ENCODE peak calls at places on chromosome 3, in six cellular contexts. One of them, this sample, is unnamed.

GRCh38 chr3:110815008-110815583 is 256.5 kb upstream of the NECTIN3 start:
- DNase-seq in GM18507: no peak
- DNase-seq in Caki2: no peak
- DNase-seq in NCI-H1930: no peak
- DNase-seq in T1000: no peak
- DNase-seq in NCI-H524 treated with DMSO at 0.1 percent for 48 hours: no peak
- DNase-seq in this sample: peak; percentile 95

GRCh38 chr3:195054311-195054710 is 216.6 kb downstream of the XXYLT1 start:
- DNase-seq in GM18507: no peak
- DNase-seq in Caki2: no peak
- DNase-seq in NCI-H1930: no peak
- DNase-seq in T1000: no peak
- DNase-seq in NCI-H524 treated with DMSO at 0.1 percent for 48 hours: no peak
- DNase-seq in this sample: no peak

GRCh38 chr3:49378249-49378899 is 20.2 kb upstream of the GPX1 start:
- DNase-seq in GM18507: no peak
- DNase-seq in Caki2: no peak
- DNase-seq in NCI-H1930: no peak
- DNase-seq in T1000: no peak
- DNase-seq in NCI-H524 treated with DMSO at 0.1 percent for 48 hours: no peak
- DNase-seq in this sample: peak; percentile 75

GRCh38 chr3:5014431-5014830 is 35.2 kb downstream of the BHLHE40 start:
- DNase-seq in GM18507: no peak
- DNase-seq in Caki2: no peak
- DNase-seq in NCI-H1930: no peak
- DNase-seq in T1000: no peak
- DNase-seq in NCI-H524 treated with DMSO at 0.1 percent for 48 hours: no peak
- DNase-seq in this sample: no peak

GRCh38 chr3:120095226-120096165 is 1.2 kb upstream of the GSK3B start:
- DNase-seq in GM18507: peak; percentile 59
- DNase-seq in Caki2: peak; percentile 84
- DNase-seq in NCI-H1930: peak; percentile 89
- DNase-seq in T1000: peak; percentile 87
- DNase-seq in NCI-H524 treated with DMSO at 0.1 percent for 48 hours: peak; percentile 44
- DNase-seq in this sample: peak; percentile 81

GRCh38 chr3:179760944-179761343 is 108.1 kb downstream of the USP13 start:
- DNase-seq in GM18507: no peak
- DNase-seq in Caki2: peak; percentile 26
- DNase-seq in NCI-H1930: no peak
- DNase-seq in T1000: no peak
- DNase-seq in NCI-H524 treated with DMSO at 0.1 percent for 48 hours: no peak
- DNase-seq in this sample: no peak

GRCh38 chr3:184635774-184636173 is 74.2 kb downstream of the EPHB3 start:
- DNase-seq in GM18507: no peak
- DNase-seq in Caki2: no peak
- DNase-seq in NCI-H1930: no peak
- DNase-seq in T1000: no peak
- DNase-seq in NCI-H524 treated with DMSO at 0.1 percent for 48 hours: no peak
- DNase-seq in this sample: no peak

GRCh38 chr3:187845826-187846225 is 100.6 kb upstream of the BCL6 start:
- DNase-seq in GM18507: no peak
- DNase-seq in Caki2: no peak
- DNase-seq in NCI-H1930: no peak
- DNase-seq in T1000: no peak
- DNase-seq in NCI-H524 treated with DMSO at 0.1 percent for 48 hours: no peak
- DNase-seq in this sample: no peak

GRCh38 chr3:159627229-159627628 is 361.4 kb upstream of the IL12A start:
- DNase-seq in GM18507: no peak
- DNase-seq in Caki2: no peak
- DNase-seq in NCI-H1930: no peak
- DNase-seq in T1000: no peak
- DNase-seq in NCI-H524 treated with DMSO at 0.1 percent for 48 hours: no peak
- DNase-seq in this sample: no peak

GRCh38 chr3:157514371-157514919 is 11.2 kb upstream of the VEPH1 start:
- DNase-seq in GM18507: no peak
- DNase-seq in Caki2: no peak
- DNase-seq in NCI-H1930: no peak
- DNase-seq in T1000: no peak
- DNase-seq in NCI-H524 treated with DMSO at 0.1 percent for 48 hours: no peak
- DNase-seq in this sample: no peak

GRCh38 chr3:49530231-49530630 is 24.0 kb upstream of the BSN start:
- DNase-seq in GM18507: no peak
- DNase-seq in Caki2: no peak
- DNase-seq in NCI-H1930: no peak
- DNase-seq in T1000: no peak
- DNase-seq in NCI-H524 treated with DMSO at 0.1 percent for 48 hours: no peak
- DNase-seq in this sample: no peak

GRCh38 chr3:112437146-112438022 is 61.9 kb downstream of the BTLA start:
- DNase-seq in GM18507: no peak
- DNase-seq in Caki2: no peak
- DNase-seq in NCI-H1930: no peak
- DNase-seq in T1000: no peak
- DNase-seq in NCI-H524 treated with DMSO at 0.1 percent for 48 hours: no peak
- DNase-seq in this sample: no peak

GRCh38 chr3:184320099-184320445 is 5.7 kb downstream of the EIF4G1 start:
- DNase-seq in GM18507: no peak
- DNase-seq in Caki2: peak; percentile 70
- DNase-seq in NCI-H1930: no peak
- DNase-seq in T1000: peak; percentile 92
- DNase-seq in NCI-H524 treated with DMSO at 0.1 percent for 48 hours: no peak
- DNase-seq in this sample: peak; percentile 88

GRCh38 chr3:125281411-125281810 is 68.9 kb upstream of the SLC12A8 start:
- DNase-seq in GM18507: no peak
- DNase-seq in Caki2: no peak
- DNase-seq in NCI-H1930: no peak
- DNase-seq in T1000: no peak
- DNase-seq in NCI-H524 treated with DMSO at 0.1 percent for 48 hours: no peak
- DNase-seq in this sample: no peak

GRCh38 chr3:177196473-177197040 is 725 bp downstream of the TBL1XR1 start:
- DNase-seq in GM18507: no peak
- DNase-seq in Caki2: peak; percentile 61
- DNase-seq in NCI-H1930: no peak
- DNase-seq in T1000: no peak
- DNase-seq in NCI-H524 treated with DMSO at 0.1 percent for 48 hours: no peak
- DNase-seq in this sample: no peak

GRCh38 chr3:125519678-125520562 is at the start of gene SNX4:
- DNase-seq in GM18507: peak; percentile 81
- DNase-seq in Caki2: peak; percentile 90
- DNase-seq in NCI-H1930: peak; percentile 79
- DNase-seq in T1000: peak; percentile 85
- DNase-seq in NCI-H524 treated with DMSO at 0.1 percent for 48 hours: peak; percentile 67
- DNase-seq in this sample: peak; percentile 70

GRCh38 chr3:58093573-58094195 is 85.5 kb downstream of the FLNB start:
- DNase-seq in GM18507: no peak
- DNase-seq in Caki2: peak; percentile 75
- DNase-seq in NCI-H1930: no peak
- DNase-seq in T1000: peak; percentile 63
- DNase-seq in NCI-H524 treated with DMSO at 0.1 percent for 48 hours: no peak
- DNase-seq in this sample: peak; percentile 61

GRCh38 chr3:14587733-14588360 is 47.7 kb upstream of the GRIP2 start:
- DNase-seq in GM18507: no peak
- DNase-seq in Caki2: peak; percentile 54
- DNase-seq in NCI-H1930: no peak
- DNase-seq in T1000: no peak
- DNase-seq in NCI-H524 treated with DMSO at 0.1 percent for 48 hours: no peak
- DNase-seq in this sample: peak; percentile 36

GRCh38 chr3:161274691-161275298 is 53.7 kb downstream of the NMD3 start:
- DNase-seq in GM18507: no peak
- DNase-seq in Caki2: no peak
- DNase-seq in NCI-H1930: no peak
- DNase-seq in T1000: no peak
- DNase-seq in NCI-H524 treated with DMSO at 0.1 percent for 48 hours: no peak
- DNase-seq in this sample: no peak

GRCh38 chr3:160929595-160929994 is 173.6 kb downstream of the PPM1L start:
- DNase-seq in GM18507: no peak
- DNase-seq in Caki2: no peak
- DNase-seq in NCI-H1930: no peak
- DNase-seq in T1000: no peak
- DNase-seq in NCI-H524 treated with DMSO at 0.1 percent for 48 hours: no peak
- DNase-seq in this sample: no peak

GRCh38 chr3:81394656-81395055 is 366.8 kb downstream of the GBE1 start:
- DNase-seq in GM18507: no peak
- DNase-seq in Caki2: no peak
- DNase-seq in NCI-H1930: peak; percentile 59
- DNase-seq in T1000: no peak
- DNase-seq in NCI-H524 treated with DMSO at 0.1 percent for 48 hours: no peak
- DNase-seq in this sample: no peak

GRCh38 chr3:147934316-147935188 is 525.4 kb downstream of the ZIC1 start:
- DNase-seq in GM18507: no peak
- DNase-seq in Caki2: no peak
- DNase-seq in NCI-H1930: peak; percentile 50
- DNase-seq in T1000: no peak
- DNase-seq in NCI-H524 treated with DMSO at 0.1 percent for 48 hours: no peak
- DNase-seq in this sample: no peak

GRCh38 chr3:64871237-64871636 is 183.4 kb upstream of the ADAMTS9 start:
- DNase-seq in GM18507: no peak
- DNase-seq in Caki2: no peak
- DNase-seq in NCI-H1930: no peak
- DNase-seq in T1000: no peak
- DNase-seq in NCI-H524 treated with DMSO at 0.1 percent for 48 hours: no peak
- DNase-seq in this sample: no peak

GRCh38 chr3:37779289-37780152 is 82.2 kb upstream of the CTDSPL start:
- DNase-seq in GM18507: peak; percentile 42
- DNase-seq in Caki2: peak; percentile 35
- DNase-seq in NCI-H1930: peak; percentile 16
- DNase-seq in T1000: peak; percentile 15
- DNase-seq in NCI-H524 treated with DMSO at 0.1 percent for 48 hours: peak; percentile 37
- DNase-seq in this sample: peak; percentile 36

This sample was measured in HS-27A.